ENCODE peak calls at places on chromosomes 4 and X, in seven cellular contexts. F is mesendoderm, M is IMR-90, I is H1, T is neuronal stem cell, X is H9, N is trophoblast cell. H is an unnamed sample.

GRCh38 chr4:35649784-35650183 is 594.5 kb downstream of the ARAP2 start:
- DNase-seq in F (no peak), M (no peak), I (no peak), T (no peak), X (no peak), N (peak), H (peak)

GRCh38 chr4:17762705-17763104 is 18.7 kb downstream of the FAM184B start:
- DNase-seq in F (peak), M (peak), I (no peak), T (no peak), X (no peak), N (peak), H (peak)

GRCh38 chr4:128862608-128863313 is 53.3 kb downstream of the JADE1 start:
- DNase-seq in F (peak), M (peak), I (no peak), T (no peak), X (no peak), N (no peak), H (peak)

GRCh38 chr4:94588900-94589693 is 137.4 kb downstream of the PDLIM5 start:
- DNase-seq in F (no peak), M (no peak), I (no peak), T (no peak), X (no peak), N (no peak), H (no peak)

GRCh38 chr4:48071171-48071570 is 54.6 kb downstream of the NIPAL1 start:
- DNase-seq in F (peak), M (no peak), I (no peak), T (no peak), X (no peak), N (peak), H (no peak)

GRCh38 chr4:94447754-94448411 is 3.9 kb upstream of the PDLIM5 start:
- DNase-seq in F (no peak), M (no peak), I (no peak), T (no peak), X (no peak), N (no peak), H (no peak)

GRCh38 chr4:42655921-42656735 is 777 bp downstream of the ATP8A1 start:
- DNase-seq in F (peak), M (no peak), I (peak), T (peak), X (peak), N (peak), H (peak)

GRCh38 chrX:133677123-133678063 is 262.1 kb upstream of the GPC4 start:
- DNase-seq in F (no peak), M (no peak), I (no peak), T (no peak), X (no peak), N (no peak), H (no peak)

GRCh38 chr4:52546449-52546848 is 112.7 kb downstream of the USP46 start:
- DNase-seq in F (no peak), M (no peak), I (no peak), T (no peak), X (no peak), N (no peak), H (no peak)

DNA sequence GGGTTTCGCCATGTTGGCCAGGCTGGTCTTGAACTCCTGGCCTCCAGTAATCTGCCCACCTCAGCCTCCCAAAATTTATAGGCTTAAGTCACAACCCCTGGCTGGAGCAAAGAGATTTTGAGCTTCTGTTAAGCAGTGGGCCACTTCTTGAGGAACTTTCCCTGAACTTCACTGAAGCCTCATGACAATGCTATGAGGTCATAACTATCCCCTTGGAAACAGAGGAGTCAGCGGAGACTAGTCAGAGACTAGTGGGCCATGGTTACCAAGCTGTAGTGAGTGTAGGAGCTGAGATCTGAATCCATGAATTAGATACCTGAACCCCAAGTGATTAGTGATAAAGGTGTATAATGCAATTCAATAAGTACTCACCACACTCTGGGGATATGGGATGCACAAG is 145.1 kb upstream of the MSX1 start:
- DNase-seq in F (peak), M (peak), I (no peak), T (no peak), X (no peak), N (peak), H (peak)
- H4K8ac ChIP-seq in F (no peak), M (no peak), I (no peak), T (no peak), X (no peak), N (no peak), H (no peak)

GRCh38 chr4:31058656-31059055 is 338.5 kb downstream of the PCDH7 start:
- DNase-seq in F (no peak), M (no peak), I (no peak), T (no peak), X (no peak), N (no peak), H (no peak)
- H3K9ac ChIP-seq in F (no peak), M (no peak), I (no peak), T (no peak), X (no peak), N (no peak), H (no peak)

GRCh38 chrX:32195611-32196010 is 1015.7 kb downstream of the DMD start:
- DNase-seq in F (no peak), M (no peak), I (no peak), T (no peak), X (no peak), N (no peak), H (no peak)
- H4K8ac ChIP-seq in F (no peak), M (no peak), I (no peak), T (no peak), X (no peak), N (no peak), H (no peak)

GRCh38 chr4:151205722-151206121 is 71.2 kb upstream of the PRSS48 start:
- DNase-seq in F (no peak), M (no peak), I (no peak), T (no peak), X (no peak), N (peak), H (no peak)

GRCh38 chr4:151199496-151200190 is 77.3 kb upstream of the PRSS48 start:
- DNase-seq in F (no peak), M (no peak), I (no peak), T (peak), X (no peak), N (peak), H (no peak)

GRCh38 chr4:151204925-151205524 is 71.9 kb upstream of the PRSS48 start:
- DNase-seq in F (no peak), M (no peak), I (no peak), T (no peak), X (no peak), N (peak), H (peak)

GRCh38 chr4:151202851-151203455 is 74.0 kb upstream of the PRSS48 start:
- DNase-seq in F (peak), M (peak), I (no peak), T (no peak), X (no peak), N (peak), H (no peak)

GRCh38 chr4:151202381-151202780 is 74.6 kb upstream of the PRSS48 start:
- DNase-seq in F (no peak), M (no peak), I (no peak), T (no peak), X (no peak), N (peak), H (no peak)
- H3K9ac ChIP-seq in F (no peak), M (no peak), I (no peak), T (no peak), X (no peak), N (no peak), H (no peak)

GRCh38 chr4:2274320-2275043 is 12.6 kb upstream of the MXD4 start:
- DNase-seq in F (no peak), M (no peak), I (no peak), T (no peak), X (no peak), N (no peak), H (no peak)
- H4K8ac ChIP-seq in F (no peak), M (no peak), I (no peak), T (no peak), X (no peak), N (no peak), H (no peak)

DNA sequence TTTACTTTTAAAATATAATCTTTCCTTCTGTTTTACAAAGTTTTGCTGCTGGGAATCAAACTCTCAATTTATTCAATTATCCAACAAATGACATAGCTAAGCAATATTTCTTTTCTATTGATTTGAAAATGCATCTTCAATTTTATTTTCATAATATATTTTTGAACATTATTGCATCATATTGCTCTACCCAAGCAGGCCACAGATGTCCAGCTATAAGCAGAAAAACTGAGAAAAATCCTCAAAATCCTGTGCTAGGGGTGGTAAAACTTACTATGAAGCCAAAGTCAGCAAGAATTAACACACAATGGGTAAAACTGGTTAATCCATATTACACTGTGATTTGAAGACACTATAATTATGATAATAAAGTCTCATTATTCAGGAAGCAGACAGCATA is 5.0 kb downstream of the TIFA start:
- DNase-seq in F (no peak), M (no peak), I (no peak), T (no peak), X (no peak), N (no peak), H (no peak)
- H3K9ac ChIP-seq in F (no peak), M (no peak), I (no peak), T (no peak), X (no peak), N (no peak), H (no peak)

GRCh38 chr4:153025402-153025801 is 89.3 kb downstream of the FHDC1 start:
- DNase-seq in F (no peak), M (no peak), I (no peak), T (no peak), X (no peak), N (no peak), H (no peak)

GRCh38 chr4:153028535-153028934 is 92.4 kb downstream of the FHDC1 start:
- DNase-seq in F (peak), M (no peak), I (no peak), T (no peak), X (peak), N (no peak), H (no peak)

GRCh38 chr4:153024466-153024865 is 88.3 kb downstream of the FHDC1 start:
- DNase-seq in F (no peak), M (no peak), I (no peak), T (no peak), X (no peak), N (no peak), H (no peak)

GRCh38 chr4:153026947-153027346 is 90.8 kb downstream of the FHDC1 start:
- DNase-seq in F (no peak), M (no peak), I (no peak), T (no peak), X (no peak), N (no peak), H (no peak)

DNA sequence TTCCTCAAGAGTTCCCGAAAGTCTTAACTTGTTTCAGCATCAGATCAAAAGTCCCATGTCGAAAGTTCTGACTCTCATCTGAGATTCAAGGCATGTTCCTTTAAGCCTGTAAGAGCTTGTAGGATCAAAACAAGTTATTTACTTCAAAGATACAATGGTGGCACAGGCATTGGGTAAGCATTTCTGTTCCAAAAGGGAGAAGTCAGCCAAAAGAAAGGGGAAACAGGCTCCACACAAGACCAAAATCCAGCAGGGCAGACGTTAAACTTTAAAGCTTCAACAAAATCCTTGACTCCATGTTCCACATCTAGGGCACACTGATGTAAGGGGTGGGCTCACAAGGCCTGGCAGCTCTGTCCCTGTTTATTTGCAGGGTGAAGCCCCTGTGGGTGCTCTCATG is 91.8 kb downstream of the FHDC1 start:
- DNase-seq in F (no peak), M (no peak), I (no peak), T (no peak), X (no peak), N (no peak), H (no peak)
- H4K8ac ChIP-seq in F (no peak), M (no peak), I (no peak), T (no peak), X (no peak), N (no peak), H (no peak)

GRCh38 chr4:2303121-2303685 is 41.3 kb upstream of the MXD4 start:
- DNase-seq in F (no peak), M (no peak), I (peak), T (no peak), X (no peak), N (no peak), H (no peak)

GRCh38 chr4:2304877-2305561 is 43.1 kb upstream of the MXD4 start:
- DNase-seq in F (no peak), M (no peak), I (no peak), T (no peak), X (no peak), N (no peak), H (no peak)

GRCh38 chr4:2304321-2304876 is 42.5 kb upstream of the MXD4 start:
- DNase-seq in F (no peak), M (no peak), I (no peak), T (no peak), X (no peak), N (no peak), H (no peak)

GRCh38 chr4:2302387-2303119 is 40.6 kb upstream of the MXD4 start:
- DNase-seq in F (no peak), M (no peak), I (no peak), T (no peak), X (no peak), N (no peak), H (no peak)

DNA sequence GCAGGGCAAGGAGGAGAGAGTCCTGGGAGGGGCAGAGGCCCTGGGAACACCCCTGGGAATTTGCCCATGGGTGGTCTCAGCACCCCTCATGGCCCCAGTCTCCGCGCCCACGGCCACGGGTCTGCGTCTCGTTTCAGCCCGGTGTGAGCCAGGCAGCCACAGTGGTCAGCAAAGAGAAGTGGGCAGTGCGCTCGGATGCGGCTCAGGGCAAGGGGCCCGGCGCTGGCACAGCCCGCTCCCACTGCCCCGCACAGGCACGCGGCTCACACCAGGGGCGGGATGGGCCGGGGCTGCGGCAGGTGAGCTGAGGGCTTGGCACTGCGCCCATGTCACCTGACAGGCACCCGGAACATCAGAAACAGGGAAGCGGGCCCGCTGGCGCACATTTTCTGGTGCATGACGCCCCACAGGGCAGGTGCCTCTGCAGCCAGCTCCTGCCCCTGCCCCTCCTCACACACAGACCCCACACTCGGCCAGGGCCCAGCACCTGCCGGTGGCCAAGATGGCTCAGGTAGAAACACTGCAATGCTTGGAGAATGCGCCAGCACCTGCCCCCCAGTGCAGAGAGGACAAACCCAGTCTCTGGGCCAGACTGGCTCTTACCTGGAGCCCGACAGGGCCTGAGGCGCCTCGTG is 41.9 kb upstream of the MXD4 start:
- DNase-seq in F (no peak), M (no peak), I (peak), T (no peak), X (no peak), N (no peak), H (no peak)
- H3K9ac ChIP-seq in F (no peak), M (no peak), I (no peak), T (no peak), X (no peak), N (no peak), H (no peak)

DNA sequence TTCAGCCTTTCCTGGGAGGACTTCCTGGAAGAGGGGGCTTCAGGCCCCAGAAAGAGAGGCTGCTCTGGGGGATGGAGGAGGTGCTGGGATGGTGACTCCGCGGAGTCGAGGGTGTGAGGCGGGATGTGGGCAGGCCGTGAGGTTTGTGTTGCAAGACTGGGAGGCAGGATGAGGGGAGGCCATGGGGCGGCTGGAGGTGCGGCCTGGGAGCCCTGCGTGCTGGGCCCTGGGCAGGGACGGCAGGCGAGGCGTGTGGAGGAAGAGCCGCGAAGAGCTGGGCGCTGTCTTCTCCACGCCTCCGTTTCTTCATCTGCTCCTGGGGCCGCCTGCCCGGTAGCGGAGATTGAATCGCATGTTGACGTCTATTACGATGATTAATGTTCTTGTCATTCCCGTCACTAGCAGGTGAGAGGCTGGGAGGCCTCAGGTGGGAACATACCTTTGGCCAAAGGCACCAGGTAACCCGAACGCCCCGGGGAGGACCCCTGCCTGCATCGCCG is 854 bp upstream of the FGFRL1 start:
- DNase-seq in F (peak), M (peak), I (no peak), T (no peak), X (peak), N (peak), H (peak)
- H4K8ac ChIP-seq in F (no peak), M (no peak), I (no peak), T (no peak), X (no peak), N (no peak), H (no peak)

H was measured in mesenchymal stem cell.